ENCODE peak calls at places on chromosomes 4 and X, in seven cellular contexts. I is NCI-H146; J is activated CD8-positive, alpha-beta memory T cell treated with anti-CD3 and anti-CD28 coated beads for 1 hour; U is T-helper 9 cell; A is Panc1; P is effector memory CD4-positive, alpha-beta T cell; X is NCI-H1930. B is an unnamed sample.

GRCh38 chrX:111886678-111887077 is 10.7 kb downstream of the TRPC5OS start:
- DNase-seq in I (no peak), J (no peak), U (no peak), A (no peak), P (no peak), X (no peak), B (no peak)

GRCh38 chr4:87049508-87049907 is 114.7 kb downstream of the AFF1 start:
- DNase-seq in I (no peak), J (no peak), U (no peak), A (no peak), P (no peak), X (no peak), B (no peak)

GRCh38 chr4:101200561-101200960 is 146.8 kb downstream of the PPP3CA start:
- DNase-seq in I (no peak), J (no peak), U (no peak), A (peak), P (no peak), X (no peak), B (no peak)

GRCh38 chr4:8380511-8381415 is 59.8 kb downstream of the ACOX3 start:
- DNase-seq in I (no peak), J (no peak), U (no peak), A (no peak), P (no peak), X (no peak), B (no peak)

GRCh38 chrX:154115071-154115470 is 17.6 kb upstream of the MECP2 start:
- DNase-seq in I (no peak), J (no peak), U (no peak), A (no peak), P (no peak), X (no peak), B (no peak)

GRCh38 chrX:136048446-136048845 is 63.2 kb downstream of the SLC9A6 start:
- DNase-seq in I (no peak), J (no peak), U (no peak), A (no peak), P (no peak), X (no peak), B (no peak)

GRCh38 chr4:113355550-113356371 is 306.3 kb downstream of the ANK2 start:
- DNase-seq in I (no peak), J (peak), U (peak), A (no peak), P (peak), X (no peak), B (no peak)

GRCh38 chr4:182604161-182604591 is 313.0 kb downstream of the DCTD start:
- DNase-seq in I (peak), J (no peak), U (no peak), A (no peak), P (no peak), X (peak), B (no peak)